ENCODE peak calls at places on chromosomes 2 and 18, in seven cellular contexts. N is IMR-90, H is neuronal stem cell, V is H1, S is mesendoderm, I is H9, A is trophoblast cell. J is an unnamed sample.

GRCh38 chr18:11178951-11179549 is 29.7 kb upstream of the PIEZO2 start:
- DNase-seq in A (no peak), N (no peak), S (no peak), H (no peak), I (no peak), V (no peak), J (no peak)

GRCh38 chr18:37334494-37335125 is 231.0 kb downstream of the CELF4 start:
- DNase-seq in I (no peak), V (no peak), H (peak; percentile 49), N (peak; percentile 46), A (no peak), S (peak; percentile 31), J (no peak)

GRCh38 chr2:113060396-113060795 is 1.4 kb downstream of the IL36RN start:
- DNase-seq in H (no peak), S (no peak), N (no peak), A (peak; percentile 16), I (no peak), V (no peak), J (no peak)

GRCh38 chr2:65722028-65722427 is 289.6 kb upstream of the SPRED2 start:
- DNase-seq in A (peak; percentile 46), N (peak; percentile 10), V (peak; percentile 10), S (peak; percentile 74), I (peak; percentile 64), H (peak; percentile 29), J (peak; percentile 33)

GRCh38 chr18:26071020-26071419 is 19.4 kb downstream of the SS18 start:
- DNase-seq in A (no peak), I (no peak), S (no peak), N (no peak), H (no peak), V (no peak), J (no peak)

GRCh38 chr2:161097157-161097556 is 63.1 kb upstream of the TANK start:
- DNase-seq in V (no peak), S (no peak), N (no peak), H (no peak), A (peak; percentile 75), I (no peak), J (no peak)

GRCh38 chr2:175935289-175936181 is 66.5 kb downstream of the LNPK start:
- DNase-seq in N (no peak), V (no peak), H (no peak), S (no peak), I (no peak), A (no peak), J (no peak)

GRCh38 chr18:53191634-53192033 is 851.6 kb downstream of the DCC start:
- DNase-seq in N (no peak), H (peak; percentile 2), A (no peak), S (peak; percentile 21), V (no peak), I (no peak), J (no peak)

GRCh38 chr2:68727698-68728375 is 6.8 kb upstream of the ARHGAP25 start:
- DNase-seq in A (no peak), N (peak; percentile 90), H (no peak), I (no peak), S (no peak), V (no peak), J (peak; percentile 77)

GRCh38 chr2:184677171-184677570 is 78.8 kb downstream of the ZNF804A start:
- DNase-seq in N (no peak), S (no peak), I (no peak), H (no peak), V (no peak), A (no peak), J (peak; percentile 38)

GRCh38 chr2:96546797-96547196 is 10.2 kb downstream of the ARID5A start:
- DNase-seq in N (no peak), V (no peak), I (no peak), A (no peak), S (no peak), H (no peak), J (no peak)

GRCh38 chr18:10490401-10491289 is 35.2 kb upstream of the NAPG start:
- DNase-seq in H (no peak), V (no peak), I (peak; percentile 86), S (peak; percentile 92), N (no peak), A (peak; percentile 61), J (no peak)

GRCh38 chr2:47236503-47237215 is 81.6 kb upstream of the STPG4 start:
- DNase-seq in N (peak; percentile 17), V (no peak), I (no peak), S (no peak), H (no peak), A (no peak), J (no peak)

GRCh38 chr2:105194022-105194681 is 47.4 kb upstream of the GPR45 start:
- DNase-seq in N (no peak), V (no peak), S (no peak), A (no peak), H (no peak), I (no peak), J (no peak)

GRCh38 chr18:55559735-55560134 is 28.3 kb downstream of the TCF4 start:
- DNase-seq in V (no peak), A (no peak), H (no peak), I (no peak), S (no peak), N (no peak), J (no peak)

GRCh38 chr2:186059096-186059495 is 320.5 kb downstream of the FSIP2 start:
- DNase-seq in H (no peak), V (no peak), A (no peak), I (no peak), N (peak; percentile 27), S (no peak), J (peak; percentile 27)

DNA sequence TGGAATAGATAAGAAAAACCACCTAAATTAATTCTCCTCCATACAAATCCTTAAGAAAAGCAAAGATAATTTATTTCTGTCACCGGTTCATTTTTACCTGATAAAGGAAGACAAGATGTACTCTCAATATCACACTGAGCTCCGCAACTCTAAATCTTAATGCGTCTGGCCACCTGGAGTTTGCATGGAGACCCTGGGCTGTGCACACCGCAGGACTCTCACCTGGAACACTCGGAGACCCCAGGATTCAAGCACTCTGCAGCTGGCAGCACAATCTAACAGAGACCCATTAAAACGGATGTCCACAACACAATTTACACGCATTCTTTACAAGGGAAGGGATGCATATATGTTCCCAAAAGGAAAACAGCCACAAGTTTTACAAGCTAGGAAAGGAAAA is 72.2 kb downstream of the ZNF516 start:
- DNase-seq in I (no peak), N (no peak), V (no peak), A (no peak), H (no peak), S (no peak), J (no peak)
- H3K4ac ChIP-seq in I (no peak overlapping the region), N (no peak overlapping the region), V (no peak overlapping the region), A (no peak overlapping the region), H (no peak overlapping the region), S (no peak overlapping the region), J (no peak overlapping the region)

GRCh38 chr2:235270291-235270690 is 223.6 kb upstream of the AGAP1 start:
- DNase-seq in S (no peak), N (no peak), A (no peak), I (no peak), V (no peak), H (no peak), J (no peak)

GRCh38 chr2:235267251-235267650 is 226.6 kb upstream of the AGAP1 start:
- DNase-seq in I (no peak), H (no peak), V (no peak), S (no peak), A (no peak), N (no peak), J (no peak)

GRCh38 chr2:235270951-235271350 is 222.9 kb upstream of the AGAP1 start:
- DNase-seq in V (no peak), S (no peak), I (no peak), N (peak; percentile 70), H (no peak), A (no peak), J (peak; percentile 47)

GRCh38 chr2:235265348-235265965 is 228.4 kb upstream of the AGAP1 start:
- DNase-seq in H (no peak), N (no peak), A (no peak), V (no peak), I (no peak), S (no peak), J (no peak)

DNA sequence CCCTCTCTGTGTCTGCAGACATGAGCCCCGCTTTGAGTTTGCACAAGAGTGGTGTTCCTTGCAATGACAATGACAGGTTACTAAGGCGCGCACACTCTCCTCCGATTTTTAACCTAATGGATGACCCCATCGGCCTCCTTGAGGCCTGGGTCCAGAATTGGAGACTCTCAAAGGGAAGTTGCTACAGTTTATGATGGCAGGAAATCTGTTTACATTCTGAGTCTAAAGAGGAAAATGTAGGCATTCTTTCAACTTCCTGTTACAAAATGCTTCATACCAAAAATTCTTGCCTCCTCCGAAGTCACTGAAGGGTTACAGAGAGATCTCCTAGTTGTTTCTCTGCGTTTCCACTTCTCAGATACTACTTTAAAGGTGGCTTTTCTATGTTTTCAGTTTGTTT is 225.3 kb upstream of the AGAP1 start:
- DNase-seq in V (no peak), S (peak; percentile 37), A (peak; percentile 38), I (no peak), H (no peak), N (peak; percentile 67), J (peak; percentile 55)
- H3K23ac ChIP-seq in V (no peak overlapping the region), S (no peak overlapping the region), A (no peak overlapping the region), I (no peak overlapping the region), H (no peak overlapping the region), N (peak overlapping the region; percentile 55), J (no peak overlapping the region)

GRCh38 chr2:199624958-199625357 is 167.2 kb upstream of the SATB2 start:
- DNase-seq in V (no peak), N (no peak), S (peak; percentile 60), I (peak; percentile 58), A (peak; percentile 78), H (no peak), J (no peak)

GRCh38 chr2:199631129-199631528 is 173.4 kb upstream of the SATB2 start:
- DNase-seq in H (no peak), V (no peak), S (no peak), I (no peak), N (no peak), A (no peak), J (no peak)

GRCh38 chr2:199629301-199629700 is 171.6 kb upstream of the SATB2 start:
- DNase-seq in I (no peak), A (peak; percentile 12), H (no peak), V (no peak), N (no peak), S (peak; percentile 60), J (no peak)

GRCh38 chr2:199627417-199627816 is 169.7 kb upstream of the SATB2 start:
- DNase-seq in S (no peak), I (no peak), N (no peak), A (no peak), H (no peak), V (no peak), J (no peak)
- H3K4ac ChIP-seq in S (no peak overlapping the region), I (no peak overlapping the region), N (no peak overlapping the region), A (no peak overlapping the region), H (no peak overlapping the region), V (no peak overlapping the region), J (no peak overlapping the region)

GRCh38 chr2:241769819-241770184 is 6.8 kb upstream of the GAL3ST2 start:
- DNase-seq in H (no peak), I (no peak), N (no peak), V (no peak), S (no peak), A (no peak), J (no peak)

GRCh38 chr2:241770185-241770935 is 6.3 kb upstream of the GAL3ST2 start:
- DNase-seq in S (no peak), V (no peak), A (no peak), I (peak; percentile 37), N (no peak), H (no peak), J (no peak)

GRCh38 chr2:241768251-241768711 is 8.3 kb upstream of the GAL3ST2 start:
- DNase-seq in A (no peak), S (no peak), H (no peak), I (no peak), N (no peak), V (no peak), J (no peak)

GRCh38 chr2:241768850-241769249 is 7.8 kb upstream of the GAL3ST2 start:
- DNase-seq in N (no peak), I (no peak), H (no peak), A (no peak), V (no peak), S (no peak), J (no peak)

GRCh38 chr2:241767464-241768250 is 9.0 kb upstream of the GAL3ST2 start:
- DNase-seq in V (no peak), H (no peak), S (no peak), N (no peak), I (peak; percentile 24), A (no peak), J (no peak)
- H3K23ac ChIP-seq in V (no peak overlapping the region), H (peak overlapping the region; percentile 43), S (no peak overlapping the region), N (no peak overlapping the region), I (no peak overlapping the region), A (no peak overlapping the region), J (no peak overlapping the region)

J was measured in mesenchymal stem cell.